ENCODE peak calls at places on chromosome 1, in nine cellular contexts. T is adrenal gland, X is IMR-90, J is ovary, B is A549, E is tibial nerve, V is stomach, L is spleen, D is body of pancreas. S is an unnamed sample.
A peak's percentile ranks its signal among the peaks of the same experiment; 100 is the strongest.

GRCh38 chr1:116834605-116835004 is 75.1 kb upstream of the PTGFRN start:
- DNase-seq in T (no peak), X (no peak), J (no peak), B (no peak), E (no peak), V (no peak), L (no peak), D (no peak), S (no peak)

GRCh38 chr1:211738096-211738708 is 62.8 kb upstream of the NEK2 start:
- DNase-seq in T (no peak), X (no peak), J (no peak), B (no peak), E (no peak), V (no peak), L (no peak), D (no peak), S (no peak)

GRCh38 chr1:51648180-51649109 is 31.6 kb downstream of the OSBPL9 start:
- DNase-seq in T (no peak), X (peak; percentile 93), J (no peak), B (peak; percentile 56), E (no peak), V (no peak), L (no peak), D (peak; percentile 24), S (no peak)

GRCh38 chr1:168550971-168551370 is 7.2 kb upstream of the XCL2 start:
- DNase-seq in T (no peak), X (no peak), J (no peak), B (peak; percentile 21), E (no peak), V (no peak), L (no peak), D (no peak), S (no peak)

GRCh38 chr1:44811714-44812151 is 3.4 kb downstream of the BTBD19 start:
- DNase-seq in T (peak; percentile 81), X (peak; percentile 91), J (peak; percentile 36), B (no peak), E (no peak), V (no peak), L (peak; percentile 74), D (peak; percentile 55), S (no peak)

GRCh38 chr1:243433737-243434370 is 178.0 kb downstream of the SDCCAG8 start:
- DNase-seq in T (no peak), X (peak; percentile 57), J (no peak), B (no peak), E (no peak), V (no peak), L (no peak), D (no peak), S (no peak)

GRCh38 chr1:180842890-180843289 is 69.8 kb upstream of the KIAA1614 start:
- DNase-seq in T (no peak), X (peak; percentile 19), J (no peak), B (no peak), E (no peak), V (no peak), L (no peak), D (no peak), S (no peak)

GRCh38 chr1:10208537-10208936 is 1.8 kb upstream of the KIF1B start:
- DNase-seq in T (no peak), X (no peak), J (no peak), B (no peak), E (no peak), V (no peak), L (no peak), D (peak; percentile 46), S (no peak)

GRCh38 chr1:12339410-12339809 is 109.6 kb downstream of the VPS13D start:
- DNase-seq in T (no peak), X (no peak), J (no peak), B (no peak), E (no peak), V (no peak), L (no peak), D (peak; percentile 24), S (no peak)

GRCh38 chr1:54969879-54970278 is 10.5 kb upstream of the TMEM61 start:
- DNase-seq in T (no peak), X (no peak), J (no peak), B (no peak), E (no peak), V (no peak), L (no peak), D (no peak), S (no peak)

GRCh38 chr1:222618880-222619321 is 1.0 kb downstream of the MIA3 start:
- DNase-seq in T (peak; percentile 38), X (peak; percentile 29), J (peak; percentile 28), B (no peak), E (no peak), V (no peak), L (peak; percentile 81), D (peak; percentile 32), S (no peak)

GRCh38 chr1:228944241-228944741 is 209.0 kb downstream of the RHOU start:
- DNase-seq in T (no peak), X (no peak), J (no peak), B (no peak), E (no peak), V (no peak), L (no peak), D (no peak), S (no peak)

GRCh38 chr1:205598841-205599666 is 32.8 kb downstream of the ELK4 start:
- DNase-seq in T (peak; percentile 68), X (peak; percentile 99), J (peak; percentile 87), B (no peak), E (no peak), V (peak; percentile 67), L (no peak), D (peak; percentile 61), S (no peak)

GRCh38 chr1:85836736-85837135 is 128.5 kb upstream of the ZNHIT6 start:
- DNase-seq in T (no peak), X (no peak), J (no peak), B (no peak), E (no peak), V (no peak), L (no peak), D (no peak), S (no peak)

GRCh38 chr1:28926629-28927441 is 12.5 kb downstream of the EPB41 start:
- DNase-seq in T (no peak), X (peak; percentile 4), J (no peak), B (no peak), E (no peak), V (no peak), L (no peak), D (peak; percentile 30), S (no peak)

GRCh38 chr1:213268221-213268620 is 217.2 kb downstream of the RPS6KC1 start:
- DNase-seq in T (no peak), X (peak; percentile 63), J (no peak), B (no peak), E (no peak), V (no peak), L (no peak), D (no peak), S (no peak)

DNA sequence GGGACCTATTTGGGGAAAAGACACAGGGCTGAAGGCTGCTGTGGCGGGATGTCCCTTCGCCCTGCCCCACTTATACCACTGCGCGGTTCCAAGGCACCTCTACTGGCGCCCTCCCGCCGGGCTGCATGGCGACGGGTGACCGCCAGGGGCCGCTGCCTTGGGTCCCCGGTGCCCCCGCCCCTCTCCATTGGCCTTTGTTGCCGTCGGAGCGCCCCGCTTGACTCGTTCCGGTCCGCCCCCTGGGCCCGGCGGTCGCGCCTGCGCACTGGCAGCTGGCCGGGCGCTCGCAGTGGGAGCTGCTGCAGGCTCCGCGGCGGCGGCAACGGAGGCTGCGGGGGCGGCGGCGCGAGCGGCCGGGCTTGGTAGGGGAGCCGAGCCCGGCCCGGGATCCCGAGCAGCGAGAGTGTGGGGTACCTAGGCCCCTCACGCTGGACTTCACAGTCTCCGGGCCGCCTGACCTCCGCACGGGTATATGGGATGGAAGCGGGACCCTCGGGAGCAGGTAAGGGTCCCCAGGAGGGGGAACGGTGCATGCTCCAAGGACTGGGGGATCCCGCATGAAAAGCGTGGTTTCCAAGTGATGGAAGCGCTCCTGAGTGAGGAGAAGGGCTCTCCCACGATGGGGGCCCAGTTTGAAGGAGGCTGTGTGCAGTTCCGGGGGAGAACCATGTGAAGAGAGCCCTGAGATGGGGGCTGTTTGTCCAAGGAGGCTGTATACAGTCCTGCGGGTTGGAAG is at the start of gene AGO1:
- DNase-seq in T (peak; percentile 95), X (peak; percentile 89), J (peak; percentile 96), B (peak; percentile 90), E (peak; percentile 84), V (peak; percentile 95), L (peak; percentile 99), D (peak; percentile 95), S (peak; percentile 85)
- TF ChIP-seq POLR2A in T (peak; percentile 87), X (no peak), J (peak; percentile 59), B (peak; percentile 74), E (peak; percentile 87), V (no peak), L (no peak), D (peak; percentile 65), S (peak; percentile 77)

GRCh38 chr1:20031161-20031560 is 38.8 kb upstream of the PLA2G5 start:
- DNase-seq in T (no peak), X (no peak), J (no peak), B (no peak), E (no peak), V (no peak), L (no peak), D (no peak), S (no peak)
- H3K4me3 ChIP-seq in T (no peak overlapping the region), X (no peak overlapping the region), J (peak overlapping the region; percentile 40), B (no peak overlapping the region), E (no peak overlapping the region), V (no peak overlapping the region), L (no peak overlapping the region), D (no peak overlapping the region), S (no peak overlapping the region)

GRCh38 chr1:26234644-26235384 is 814 bp downstream of the CEP85 start:
- DNase-seq in T (no peak), X (peak; percentile 5), J (peak; percentile 23), B (peak; percentile 27), E (no peak), V (no peak), L (no peak), D (no peak), S (no peak)

GRCh38 chr1:26239936-26240335 is 5.9 kb downstream of the CEP85 start:
- DNase-seq in T (no peak), X (peak; percentile 6), J (no peak), B (no peak), E (no peak), V (no peak), L (no peak), D (no peak), S (no peak)

GRCh38 chr1:26237230-26237966 is 3.4 kb downstream of the CEP85 start:
- DNase-seq in T (no peak), X (peak; percentile 33), J (no peak), B (peak; percentile 37), E (no peak), V (no peak), L (no peak), D (no peak), S (no peak)

GRCh38 chr1:26233903-26234643 is at the start of gene CEP85:
- DNase-seq in T (peak; percentile 99), X (peak; percentile 96), J (peak; percentile 98), B (peak; percentile 97), E (peak; percentile 94), V (peak; percentile 99), L (peak; percentile 99), D (peak; percentile 99), S (peak; percentile 99)
- TF ChIP-seq POLR2A in T (peak; percentile 87), X (peak; percentile 35), J (peak; percentile 29), B (peak; percentile 79), E (peak; percentile 92), V (no peak), L (no peak), D (peak; percentile 88), S (peak; percentile 97)

DNA sequence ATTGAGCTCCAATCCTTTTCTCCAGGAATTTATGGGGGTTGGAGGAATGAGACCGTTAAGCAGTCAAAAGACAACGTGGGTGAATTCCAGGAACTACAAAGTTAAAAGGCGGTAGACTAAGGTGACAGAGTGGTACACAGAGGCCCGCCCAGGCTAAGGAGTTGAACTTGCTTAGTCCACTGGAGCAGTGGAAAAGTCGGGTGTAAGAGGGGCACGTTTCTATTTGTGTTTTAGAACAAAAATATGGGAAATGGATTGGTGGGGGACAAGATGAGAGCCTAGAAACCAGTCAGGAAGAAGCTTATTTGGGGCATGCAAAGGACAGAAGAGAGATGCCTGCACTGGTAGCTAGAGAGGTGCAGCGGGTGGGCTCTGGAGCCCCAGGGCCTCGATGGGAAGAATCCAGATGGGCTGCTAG is 1.2 kb upstream of the LIN9 start:
- DNase-seq in T (no peak), X (no peak), J (no peak), B (no peak), E (no peak), V (no peak), L (no peak), D (no peak), S (no peak)
- H3K4me3 ChIP-seq in T (no peak overlapping the region), X (no peak overlapping the region), J (no peak overlapping the region), B (peak overlapping the region; percentile 97), E (peak overlapping the region; percentile 98), V (no peak overlapping the region), L (no peak overlapping the region), D (no peak overlapping the region), S (peak overlapping the region; percentile 67)

S was measured in gastrocnemius medialis.